ENCODE peak calls at places on chromosomes 13 and 19, in nine cellular contexts. G, E, M, H, O, B, R, Q and S are unnamed samples.
A peak's percentile ranks its signal among the peaks of the same experiment; 100 is the strongest.

GRCh38 chr13:50691682-50692263 is 151.7 kb downstream of the DLEU7 start:
- DNase-seq in G (no peak), E (no peak), M (no peak), H (no peak), O (no peak), B (no peak), R (no peak), Q (no peak), S (no peak)

GRCh38 chr13:73633817-73634449 is 500.3 kb downstream of the KLF12 start:
- DNase-seq in G (no peak), E (no peak), M (no peak), H (no peak), O (no peak), B (no peak), R (no peak), Q (no peak), S (no peak)

GRCh38 chr13:25292301-25292700 is 5.0 kb upstream of the MTMR6 start:
- DNase-seq in G (peak; percentile 81), E (no peak), M (no peak), H (no peak), O (no peak), B (no peak), R (peak; percentile 70), Q (peak; percentile 34), S (no peak)

GRCh38 chr19:13277104-13277809 is 127.0 kb downstream of the IER2 start:
- DNase-seq in G (peak; percentile 85), E (no peak), M (peak; percentile 78), H (peak; percentile 67), O (peak; percentile 71), B (peak; percentile 59), R (peak; percentile 16), Q (peak; percentile 10), S (peak; percentile 21)

GRCh38 chr13:93004919-93005318 is 221.7 kb upstream of the GPC6 start:
- DNase-seq in G (peak; percentile 29), E (no peak), M (no peak), H (no peak), O (no peak), B (no peak), R (no peak), Q (no peak), S (no peak)

GRCh38 chr13:114164681-114165429 is 14.2 kb upstream of the CFAP97D2 start:
- DNase-seq in G (no peak), E (no peak), M (no peak), H (no peak), O (no peak), B (no peak), R (no peak), Q (no peak), S (no peak)

GRCh38 chr19:8484331-8484894 is 18.0 kb downstream of the PRAM1 start:
- DNase-seq in G (no peak), E (no peak), M (no peak), H (peak; percentile 33), O (peak; percentile 73), B (peak; percentile 62), R (no peak), Q (no peak), S (peak; percentile 46)

GRCh38 chr19:56476671-56477428 is at the start of gene ZNF667:
- DNase-seq in G (no peak), E (no peak), M (peak; percentile 3), H (peak; percentile 13), O (no peak), B (no peak), R (peak; percentile 16), Q (peak; percentile 55), S (peak; percentile 66)

GRCh38 chr19:44925114-44925891 is 10.9 kb downstream of the APOC1 start:
- DNase-seq in G (peak; percentile 76), E (peak; percentile 96), M (no peak), H (peak; percentile 60), O (peak; percentile 84), B (peak; percentile 94), R (peak; percentile 86), Q (no peak), S (no peak)

GRCh38 chr19:50720921-50721291 is 1.3 kb upstream of the SHANK1 start:
- DNase-seq in G (peak; percentile 94), E (no peak), M (no peak), H (no peak), O (no peak), B (no peak), R (no peak), Q (no peak), S (no peak)

GRCh38 chr13:41678842-41679241 is 221.5 kb downstream of the RGCC start:
- DNase-seq in G (no peak), E (no peak), M (no peak), H (no peak), O (no peak), B (no peak), R (no peak), Q (no peak), S (no peak)

GRCh38 chr19:4555657-4556561 is 3.6 kb downstream of the SEMA6B start:
- DNase-seq in G (peak; percentile 64), E (no peak), M (no peak), H (no peak), O (no peak), B (no peak), R (no peak), Q (no peak), S (no peak)

GRCh38 chr19:4557186-4557970 is 2.1 kb downstream of the SEMA6B start:
- DNase-seq in G (no peak), E (no peak), M (no peak), H (no peak), O (no peak), B (no peak), R (no peak), Q (no peak), S (no peak)

GRCh38 chr19:4557971-4558941 is 1.2 kb downstream of the SEMA6B start:
- DNase-seq in G (no peak), E (no peak), M (peak; percentile 61), H (no peak), O (no peak), B (no peak), R (no peak), Q (no peak), S (no peak)

GRCh38 chr19:4556574-4557185 is 2.8 kb downstream of the SEMA6B start:
- DNase-seq in G (peak; percentile 64), E (no peak), M (peak; percentile 43), H (no peak), O (no peak), B (peak; percentile 77), R (no peak), Q (no peak), S (no peak)

DNA sequence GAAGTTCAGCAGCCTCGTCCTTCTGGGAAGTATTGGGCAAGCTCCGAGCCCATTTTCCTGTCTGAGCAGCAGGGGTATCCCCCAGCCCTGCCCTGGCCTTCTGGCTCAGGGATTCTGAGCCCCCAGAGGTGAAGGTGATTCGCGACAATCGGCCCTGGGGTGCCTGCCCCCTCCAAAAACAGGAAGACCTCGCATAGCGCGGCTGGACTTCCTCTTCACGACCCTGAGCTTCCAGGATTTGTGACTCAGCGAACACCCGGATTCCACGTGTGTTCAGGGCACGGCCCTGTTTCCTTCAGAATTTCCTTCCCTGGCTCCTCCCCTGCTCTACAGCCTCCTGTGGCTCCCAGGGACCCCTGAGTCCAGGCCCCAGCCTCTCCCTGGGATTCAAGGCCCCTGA is at the start of gene SEMA6B:
- DNase-seq in G (no peak), E (no peak), M (peak; percentile 91), H (peak; percentile 65), O (no peak), B (no peak), R (no peak), Q (no peak), S (no peak)
- H3K4me3 ChIP-seq in G (no peak within 1 kb of the TSS), E (no peak within 1 kb of the TSS), M (peak within 1 kb of the TSS; percentile 76), H (peak within 1 kb of the TSS; percentile 63), O (no peak within 1 kb of the TSS), B (peak within 1 kb of the TSS; percentile 62), R (no peak within 1 kb of the TSS), Q (no peak within 1 kb of the TSS), S (no peak within 1 kb of the TSS)

DNA sequence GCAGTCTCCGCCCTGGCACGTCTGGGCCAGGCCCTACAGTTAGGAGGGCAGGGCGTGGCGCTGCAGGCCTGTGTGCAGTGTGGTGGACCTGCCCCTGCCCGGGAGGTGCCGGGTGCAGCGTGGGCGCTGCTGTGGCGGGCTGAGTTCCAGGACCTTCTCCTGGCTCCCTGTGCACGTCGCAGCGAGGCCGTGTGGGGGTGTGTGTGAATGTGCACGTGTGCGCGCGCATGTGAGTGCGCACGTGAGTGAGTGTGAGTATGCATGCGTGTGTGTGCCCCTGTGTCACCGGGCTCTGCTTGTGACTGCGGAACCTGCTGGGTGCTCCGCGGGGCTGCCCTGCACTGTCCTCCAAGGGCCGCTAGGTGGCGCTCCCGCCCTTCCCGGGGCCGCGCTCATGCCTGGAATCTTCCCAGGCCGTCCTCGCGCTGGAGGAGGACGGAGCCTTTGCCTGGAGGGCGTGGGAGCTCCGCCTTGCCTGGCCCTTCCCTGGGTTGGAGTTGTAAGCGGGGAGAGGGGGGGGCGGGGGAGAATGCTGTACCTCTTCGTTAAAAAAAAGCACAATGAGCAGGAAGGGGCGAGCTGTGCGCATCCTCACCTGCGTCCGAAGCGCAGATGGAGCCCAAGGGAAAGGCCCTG is 79.3 kb downstream of the KDM4B start:
- DNase-seq in G (peak; percentile 69), E (peak; percentile 97), M (peak; percentile 69), H (peak; percentile 68), O (peak; percentile 93), B (peak; percentile 89), R (no peak), Q (no peak), S (no peak)
- H3K4me3 ChIP-seq in G (no peak overlapping the region), E (no peak overlapping the region), M (no peak overlapping the region), H (no peak overlapping the region), O (no peak overlapping the region), B (peak overlapping the region; percentile 18), R (no peak overlapping the region), Q (no peak overlapping the region), S (no peak overlapping the region)

GRCh38 chr19:30682576-30683536 is 310.7 kb downstream of the ZNF536 start:
- DNase-seq in G (peak; percentile 48), E (peak; percentile 95), M (peak; percentile 83), H (peak; percentile 72), O (peak; percentile 91), B (peak; percentile 82), R (peak; percentile 42), Q (no peak), S (no peak)
- H3K4me3 ChIP-seq in G (no peak overlapping the region), E (no peak overlapping the region), M (no peak overlapping the region), H (no peak overlapping the region), O (no peak overlapping the region), B (no peak overlapping the region), R (no peak overlapping the region), Q (no peak overlapping the region), S (no peak overlapping the region)

GRCh38 chr19:21607453-21607852 is 102.1 kb downstream of the ZNF429 start:
- DNase-seq in G (no peak), E (no peak), M (no peak), H (no peak), O (no peak), B (no peak), R (no peak), Q (no peak), S (no peak)

GRCh38 chr19:21604941-21605548 is 99.6 kb downstream of the ZNF429 start:
- DNase-seq in G (peak; percentile 9), E (no peak), M (peak; percentile 5), H (peak; percentile 47), O (no peak), B (peak; percentile 56), R (no peak), Q (no peak), S (peak; percentile 9)

GRCh38 chr19:21604351-21604926 is 99.0 kb downstream of the ZNF429 start:
- DNase-seq in G (peak; percentile 45), E (no peak), M (no peak), H (peak; percentile 14), O (no peak), B (no peak), R (no peak), Q (no peak), S (no peak)

GRCh38 chr19:21602105-21602658 is 96.8 kb downstream of the ZNF429 start:
- DNase-seq in G (no peak), E (no peak), M (no peak), H (no peak), O (no peak), B (no peak), R (no peak), Q (no peak), S (no peak)

GRCh38 chr19:21603431-21604153 is 98.2 kb downstream of the ZNF429 start:
- DNase-seq in G (no peak), E (no peak), M (no peak), H (no peak), O (no peak), B (no peak), R (no peak), Q (no peak), S (no peak)
- H3K4me3 ChIP-seq in G (no peak overlapping the region), E (no peak overlapping the region), M (no peak overlapping the region), H (peak overlapping the region; percentile 54), O (no peak overlapping the region), B (peak overlapping the region; percentile 73), R (no peak overlapping the region), Q (no peak overlapping the region), S (no peak overlapping the region)